ENCODE peak calls at places on chromosome X, in seven cellular contexts. C, D, X, O, Y, E and Z are unnamed samples.

GRCh38 chrX:2334237-2334636 is 166.5 kb downstream of the DHRSX start:
- DNase-seq in C (no peak), D (no peak), X (no peak), O (no peak), Y (peak), E (no peak), Z (no peak)

GRCh38 chrX:119682019-119682989 is 10.7 kb downstream of the SEPTIN6 start:
- DNase-seq in C (no peak), D (no peak), X (no peak), O (no peak), Y (no peak), E (no peak), Z (no peak)

GRCh38 chrX:118496763-118497079 is 1.1 kb downstream of the DOCK11 start:
- DNase-seq in C (no peak), D (no peak), X (no peak), O (no peak), Y (peak), E (no peak), Z (no peak)

GRCh38 chrX:71253253-71254091 is 468 bp downstream of the ZMYM3 start:
- DNase-seq in C (peak), D (peak), X (no peak), O (peak), Y (peak), E (peak), Z (no peak)

GRCh38 chrX:112081781-112082482 is 644 bp downstream of the TRPC5 start:
- DNase-seq in C (no peak), D (no peak), X (no peak), O (no peak), Y (no peak), E (no peak), Z (no peak)

GRCh38 chrX:14073561-14073960 is 43.9 kb upstream of the GEMIN8 start:
- DNase-seq in C (no peak), D (no peak), X (no peak), O (no peak), Y (peak), E (no peak), Z (no peak)

GRCh38 chrX:24423960-24424359 is 41.1 kb upstream of the PDK3 start:
- DNase-seq in C (no peak), D (no peak), X (no peak), O (no peak), Y (no peak), E (peak), Z (no peak)

GRCh38 chrX:56797966-56798711 is 69.1 kb downstream of the NBDY start:
- DNase-seq in C (no peak), D (no peak), X (no peak), O (no peak), Y (no peak), E (peak), Z (no peak)